ENCODE peak calls at places on chromosomes 3 and 15, in four cellular contexts. One of them, this sample, is unnamed.

GRCh38 chr15:100595964-100596363 is 6.0 kb downstream of the LINS1 start:
- DNase-seq in activated T-helper 1 cell treated with anti-CD3 and anti-CD28 coated beads, Interleukin-2, amount 50 U/mL, for 16 hours: no peak
- DNase-seq in fibroblast of mammary gland: no peak
- DNase-seq in stimulated activated CD8-positive, alpha-beta memory T cell treated with anti-CD3 and anti-CD28 coated beads, Interleukin-4, amount 100 ng/mL, for 24 hours: no peak
- DNase-seq in this sample: no peak

GRCh38 chr15:59237119-59237853 is 30.6 kb downstream of the LDHAL6B start:
- DNase-seq in activated T-helper 1 cell treated with anti-CD3 and anti-CD28 coated beads, Interleukin-2, amount 50 U/mL, for 16 hours: no peak
- DNase-seq in fibroblast of mammary gland: no peak
- DNase-seq in stimulated activated CD8-positive, alpha-beta memory T cell treated with anti-CD3 and anti-CD28 coated beads, Interleukin-4, amount 100 ng/mL, for 24 hours: no peak
- DNase-seq in this sample: no peak

GRCh38 chr3:127970966-127971592 is 56.0 kb downstream of the KBTBD12 start:
- DNase-seq in activated T-helper 1 cell treated with anti-CD3 and anti-CD28 coated beads, Interleukin-2, amount 50 U/mL, for 16 hours: no peak
- DNase-seq in fibroblast of mammary gland: peak
- DNase-seq in stimulated activated CD8-positive, alpha-beta memory T cell treated with anti-CD3 and anti-CD28 coated beads, Interleukin-4, amount 100 ng/mL, for 24 hours: no peak
- DNase-seq in this sample: no peak

GRCh38 chr3:150635076-150635475 is 32.0 kb downstream of the SELENOT start:
- DNase-seq in activated T-helper 1 cell treated with anti-CD3 and anti-CD28 coated beads, Interleukin-2, amount 50 U/mL, for 16 hours: no peak
- DNase-seq in fibroblast of mammary gland: no peak
- DNase-seq in stimulated activated CD8-positive, alpha-beta memory T cell treated with anti-CD3 and anti-CD28 coated beads, Interleukin-4, amount 100 ng/mL, for 24 hours: no peak
- DNase-seq in this sample: no peak

GRCh38 chr3:184842433-184842832 is 30.5 kb downstream of the VPS8 start:
- DNase-seq in activated T-helper 1 cell treated with anti-CD3 and anti-CD28 coated beads, Interleukin-2, amount 50 U/mL, for 16 hours: no peak
- DNase-seq in fibroblast of mammary gland: no peak
- DNase-seq in stimulated activated CD8-positive, alpha-beta memory T cell treated with anti-CD3 and anti-CD28 coated beads, Interleukin-4, amount 100 ng/mL, for 24 hours: no peak
- DNase-seq in this sample: no peak

GRCh38 chr3:143307613-143308183 is 188.1 kb downstream of the CHST2 start:
- DNase-seq in activated T-helper 1 cell treated with anti-CD3 and anti-CD28 coated beads, Interleukin-2, amount 50 U/mL, for 16 hours: no peak
- DNase-seq in fibroblast of mammary gland: peak
- DNase-seq in stimulated activated CD8-positive, alpha-beta memory T cell treated with anti-CD3 and anti-CD28 coated beads, Interleukin-4, amount 100 ng/mL, for 24 hours: no peak
- DNase-seq in this sample: no peak

GRCh38 chr15:34246276-34247010 is 21.6 kb downstream of the EMC4 start:
- DNase-seq in activated T-helper 1 cell treated with anti-CD3 and anti-CD28 coated beads, Interleukin-2, amount 50 U/mL, for 16 hours: no peak
- DNase-seq in fibroblast of mammary gland: peak
- DNase-seq in stimulated activated CD8-positive, alpha-beta memory T cell treated with anti-CD3 and anti-CD28 coated beads, Interleukin-4, amount 100 ng/mL, for 24 hours: no peak
- DNase-seq in this sample: no peak

GRCh38 chr15:52440414-52440813 is 88.3 kb downstream of the MYO5A start:
- DNase-seq in activated T-helper 1 cell treated with anti-CD3 and anti-CD28 coated beads, Interleukin-2, amount 50 U/mL, for 16 hours: no peak
- DNase-seq in fibroblast of mammary gland: peak
- DNase-seq in stimulated activated CD8-positive, alpha-beta memory T cell treated with anti-CD3 and anti-CD28 coated beads, Interleukin-4, amount 100 ng/mL, for 24 hours: no peak
- DNase-seq in this sample: no peak

GRCh38 chr3:42080452-42080872 is 10.7 kb upstream of the TRAK1 start:
- DNase-seq in activated T-helper 1 cell treated with anti-CD3 and anti-CD28 coated beads, Interleukin-2, amount 50 U/mL, for 16 hours: no peak
- DNase-seq in fibroblast of mammary gland: peak
- DNase-seq in stimulated activated CD8-positive, alpha-beta memory T cell treated with anti-CD3 and anti-CD28 coated beads, Interleukin-4, amount 100 ng/mL, for 24 hours: no peak
- DNase-seq in this sample: no peak

GRCh38 chr3:100400424-100400781 is 486 bp downstream of the TOMM70 start:
- DNase-seq in activated T-helper 1 cell treated with anti-CD3 and anti-CD28 coated beads, Interleukin-2, amount 50 U/mL, for 16 hours: peak
- DNase-seq in fibroblast of mammary gland: no peak
- DNase-seq in stimulated activated CD8-positive, alpha-beta memory T cell treated with anti-CD3 and anti-CD28 coated beads, Interleukin-4, amount 100 ng/mL, for 24 hours: peak
- DNase-seq in this sample: no peak

GRCh38 chr3:131526801-131527347 is 24.1 kb upstream of the MRPL3 start:
- DNase-seq in activated T-helper 1 cell treated with anti-CD3 and anti-CD28 coated beads, Interleukin-2, amount 50 U/mL, for 16 hours: no peak
- DNase-seq in fibroblast of mammary gland: peak
- DNase-seq in stimulated activated CD8-positive, alpha-beta memory T cell treated with anti-CD3 and anti-CD28 coated beads, Interleukin-4, amount 100 ng/mL, for 24 hours: no peak
- DNase-seq in this sample: no peak

GRCh38 chr3:138289701-138290100 is 40.0 kb downstream of the NME9 start:
- DNase-seq in activated T-helper 1 cell treated with anti-CD3 and anti-CD28 coated beads, Interleukin-2, amount 50 U/mL, for 16 hours: no peak
- DNase-seq in fibroblast of mammary gland: no peak
- DNase-seq in stimulated activated CD8-positive, alpha-beta memory T cell treated with anti-CD3 and anti-CD28 coated beads, Interleukin-4, amount 100 ng/mL, for 24 hours: no peak
- DNase-seq in this sample: no peak

GRCh38 chr3:105860649-105861048 is 8.2 kb downstream of the CBLB start:
- DNase-seq in activated T-helper 1 cell treated with anti-CD3 and anti-CD28 coated beads, Interleukin-2, amount 50 U/mL, for 16 hours: no peak
- DNase-seq in fibroblast of mammary gland: no peak
- DNase-seq in stimulated activated CD8-positive, alpha-beta memory T cell treated with anti-CD3 and anti-CD28 coated beads, Interleukin-4, amount 100 ng/mL, for 24 hours: no peak
- DNase-seq in this sample: no peak